ENCODE peak calls at places on chromosomes 2 and 18, in eight cellular contexts. I is fibroblast of lung, M is tibial artery, P is kidney epithelial cell, H is mammary epithelial cell, F is AG10803, W is MM.1S, C is neural progenitor cell. D is an unnamed sample.

GRCh38 chr18:75830848-75831247 is 403.3 kb upstream of the SMIM21 start:
- DNase-seq in C (no peak), W (no peak), I (no peak), H (no peak), F (no peak), M (no peak), P (no peak), D (no peak)

GRCh38 chr18:55510809-55511208 is 77.2 kb downstream of the TCF4 start:
- DNase-seq in I (peak; percentile 87), C (no peak), W (no peak), H (no peak), M (no peak), P (no peak), F (peak; percentile 82), D (peak; percentile 68)

GRCh38 chr2:70767094-70767698 is 804 bp downstream of the ADD2 start:
- DNase-seq in M (no peak), I (no peak), C (peak; percentile 71), H (no peak), W (peak; percentile 25), P (no peak), F (no peak), D (no peak)

GRCh38 chr2:30971291-30972025 is 164.2 kb upstream of the CAPN13 start:
- DNase-seq in P (no peak), C (no peak), I (no peak), M (no peak), W (no peak), F (peak; percentile 23), H (no peak), D (no peak)

GRCh38 chr2:191714925-191715324 is 37.0 kb downstream of the NABP1 start:
- DNase-seq in H (no peak), W (no peak), I (no peak), M (no peak), C (peak; percentile 57), F (no peak), P (no peak), D (no peak)

GRCh38 chr2:1708476-1709334 is 35.6 kb downstream of the PXDN start:
- DNase-seq in H (peak; percentile 72), W (no peak), P (no peak), M (no peak), C (no peak), F (no peak), I (no peak), D (no peak)

GRCh38 chr18:75958683-75959082 is 531.2 kb upstream of the SMIM21 start:
- DNase-seq in C (no peak), M (no peak), I (no peak), W (no peak), H (no peak), P (no peak), F (peak; percentile 4), D (no peak)

GRCh38 chr2:3377279-3377611 is 373 bp downstream of the EIPR1 start:
- DNase-seq in M (no peak), I (peak; percentile 47), C (no peak), P (peak; percentile 9), F (peak; percentile 41), H (no peak), W (peak; percentile 11), D (no peak)

GRCh38 chr2:133739039-133739438 is 170.8 kb upstream of the NCKAP5 start:
- DNase-seq in F (no peak), W (no peak), P (no peak), I (no peak), H (no peak), C (no peak), M (no peak), D (no peak)

DNA sequence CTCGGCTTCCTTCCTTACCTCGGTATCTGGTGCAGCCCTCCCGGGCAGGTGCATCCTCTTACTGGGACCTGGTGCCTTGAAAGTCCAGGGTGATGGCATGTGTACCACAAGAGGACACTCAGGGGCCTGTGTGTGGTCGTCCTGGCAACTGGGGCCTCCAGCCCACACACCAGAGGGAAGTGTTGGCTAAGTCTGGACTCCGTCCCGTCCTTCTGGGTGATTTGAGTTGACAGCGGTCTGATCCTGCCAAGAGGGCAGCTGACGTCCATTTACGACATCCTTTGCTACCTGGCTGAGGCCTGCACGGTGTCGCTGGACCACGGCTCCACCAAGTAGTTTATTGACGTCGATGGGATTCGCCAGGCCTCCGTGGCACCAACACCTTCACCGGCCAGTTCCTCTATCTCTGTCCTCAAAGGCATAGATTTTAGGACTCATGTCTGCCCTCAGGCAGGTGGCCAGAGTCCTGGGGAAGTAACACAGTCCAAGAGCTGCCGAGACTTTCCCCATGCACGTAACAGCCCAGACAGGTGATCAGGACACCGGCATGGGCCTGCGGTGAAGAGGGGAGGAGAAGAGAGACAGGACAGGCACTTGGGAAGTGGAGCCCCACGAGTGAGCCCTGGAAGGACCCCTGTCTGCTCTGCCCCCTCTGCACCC is 186.0 kb upstream of the HDAC4 start:
- DNase-seq in C (no peak), I (no peak), W (no peak), M (no peak), F (no peak), H (no peak), P (no peak), D (no peak)
- H3K4me3 ChIP-seq in C (no peak overlapping the region), I (no peak overlapping the region), W (no peak overlapping the region), M (no peak overlapping the region), F (no peak overlapping the region), H (no peak overlapping the region), P (no peak overlapping the region), D (no peak overlapping the region)

GRCh38 chr2:215299337-215299859 is 12.5 kb upstream of the ATIC start:
- DNase-seq in P (no peak), I (no peak), H (no peak), W (no peak), C (no peak), F (no peak), M (no peak), D (no peak)

GRCh38 chr2:215288112-215288815 is 23.6 kb upstream of the ATIC start:
- DNase-seq in M (no peak), W (no peak), F (no peak), P (no peak), C (no peak), I (no peak), H (no peak), D (no peak)

GRCh38 chr2:215290980-215291599 is 20.8 kb upstream of the ATIC start:
- DNase-seq in P (no peak), H (peak; percentile 8), F (no peak), M (no peak), I (no peak), W (no peak), C (no peak), D (no peak)

DNA sequence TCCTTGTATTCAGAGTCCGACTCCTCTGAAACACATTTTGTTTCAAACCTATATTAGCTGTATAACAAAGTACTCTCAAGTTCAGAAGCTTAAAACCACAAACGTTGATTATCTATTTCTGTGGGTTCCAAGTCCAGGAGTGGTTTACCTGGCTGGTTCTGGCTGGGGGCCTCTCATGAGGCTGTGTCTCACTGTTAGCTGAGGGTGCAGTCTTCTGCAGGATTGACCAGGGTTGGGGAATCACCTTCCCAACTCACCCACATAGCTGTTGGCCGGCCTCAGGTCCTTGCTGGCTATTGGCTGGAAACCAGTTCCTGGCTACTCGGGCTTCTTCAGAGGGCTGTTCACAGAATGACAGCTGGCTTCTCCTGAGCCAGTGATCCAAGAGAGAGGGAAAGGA is 18.0 kb upstream of the ATIC start:
- DNase-seq in I (no peak), W (peak; percentile 18), P (no peak), M (no peak), F (no peak), C (no peak), H (no peak), D (no peak)
- H3K4me3 ChIP-seq in I (no peak overlapping the region), W (no peak overlapping the region), P (no peak overlapping the region), M (no peak overlapping the region), F (no peak overlapping the region), C (no peak overlapping the region), H (no peak overlapping the region), D (no peak overlapping the region)

GRCh38 chr2:177397501-177398289 is 5.1 kb downstream of the AGPS start:
- DNase-seq in H (peak; percentile 77), W (no peak), P (peak; percentile 50), I (peak; percentile 91), C (no peak), F (peak; percentile 96), M (no peak), D (peak; percentile 90)
- H3K4me3 ChIP-seq in H (no peak overlapping the region), W (no peak overlapping the region), P (no peak overlapping the region), I (no peak overlapping the region), C (no peak overlapping the region), F (no peak overlapping the region), M (no peak overlapping the region), D (no peak overlapping the region)

GRCh38 chr2:190410171-190410570 is 2.0 kb downstream of the MFSD6 start:
- DNase-seq in I (no peak), P (no peak), C (no peak), W (no peak), F (no peak), H (no peak), M (no peak), D (no peak)
- H3K4me3 ChIP-seq in I (no peak overlapping the region), P (no peak overlapping the region), C (no peak overlapping the region), W (no peak overlapping the region), F (no peak overlapping the region), H (no peak overlapping the region), M (no peak overlapping the region), D (no peak overlapping the region)

DNA sequence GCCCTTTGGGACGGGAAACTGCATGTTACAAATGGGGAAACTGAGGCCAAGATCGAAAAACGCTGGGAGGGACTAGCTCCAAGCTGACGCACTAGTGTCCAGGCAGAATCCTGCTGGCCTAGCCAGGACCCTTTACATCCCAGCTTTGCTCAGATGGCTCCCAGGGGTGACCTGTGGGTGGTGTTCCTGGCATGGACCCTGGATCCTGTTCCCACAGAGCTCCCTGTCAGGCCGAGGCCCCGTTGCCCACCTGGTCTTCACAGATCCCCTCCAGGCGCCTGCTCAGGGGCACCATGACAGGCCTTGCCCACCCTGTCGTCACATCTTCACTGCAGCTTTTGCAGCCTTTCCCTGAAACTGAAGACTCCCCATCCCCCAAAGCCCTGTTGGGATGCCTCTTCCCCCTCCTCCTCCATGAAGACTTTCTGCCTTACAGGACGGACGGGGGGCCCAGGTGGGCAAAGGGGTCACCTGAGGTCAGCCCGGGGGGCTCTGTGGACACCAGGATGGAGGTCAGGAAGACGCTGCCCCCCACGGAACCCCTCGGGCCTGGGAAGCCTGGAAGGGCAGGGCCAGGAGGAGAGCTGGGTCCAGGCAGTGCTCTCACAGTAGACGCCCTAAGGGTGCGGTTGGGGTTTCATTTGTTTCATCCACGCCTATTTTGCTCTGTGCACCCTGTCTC is 12.9 kb upstream of the KIF1A start:
- DNase-seq in H (no peak), P (no peak), I (no peak), C (no peak), F (no peak), W (no peak), M (no peak), D (no peak)
- H3K4me3 ChIP-seq in H (no peak overlapping the region), P (no peak overlapping the region), I (no peak overlapping the region), C (no peak overlapping the region), F (no peak overlapping the region), W (no peak overlapping the region), M (no peak overlapping the region), D (no peak overlapping the region)

D was measured in AG09309.